ENCODE peak calls at places on chromosome X, in eight cellular contexts. Z, P, S, B, G, M, X and I are unnamed samples.

GRCh38 chrX:120357186-120357585 is 4.7 kb upstream of the ATP1B4 start:
- DNase-seq in X (no peak), G (no peak), S (no peak), P (no peak), Z (no peak), M (no peak), B (no peak), I (no peak)

GRCh38 chrX:108419401-108419800 is 18.8 kb downstream of the COL4A6 start:
- DNase-seq in P (no peak), B (no peak), X (no peak), Z (no peak), G (no peak), S (no peak), M (no peak), I (no peak)

GRCh38 chrX:17415242-17415815 is 40.3 kb downstream of the NHS start:
- DNase-seq in M (no peak), Z (no peak), S (no peak), X (no peak), P (no peak), G (no peak), B (no peak), I (peak)

GRCh38 chrX:129472116-129472515 is 51.2 kb downstream of the SMARCA1 start:
- DNase-seq in G (no peak), X (no peak), P (no peak), M (no peak), B (no peak), Z (peak), S (no peak), I (no peak)

GRCh38 chrX:150058728-150059127 is 120.4 kb upstream of the EOLA2 start:
- DNase-seq in S (no peak), B (no peak), X (no peak), Z (no peak), P (no peak), M (no peak), G (no peak), I (no peak)

GRCh38 chrX:150482537-150483217 is 85.7 kb upstream of the MTM1 start:
- DNase-seq in Z (peak), S (no peak), X (no peak), G (peak), B (peak), M (no peak), P (no peak), I (peak)

GRCh38 chrX:139203681-139204575 is 326.6 kb upstream of the F9 start:
- DNase-seq in S (no peak), P (no peak), G (no peak), M (no peak), X (no peak), Z (no peak), B (no peak), I (peak)

GRCh38 chrX:77628294-77629025 is 157.6 kb downstream of the ATRX start:
- DNase-seq in P (no peak), M (no peak), G (no peak), S (no peak), B (no peak), Z (peak), X (no peak), I (no peak)

GRCh38 chrX:54758114-54759055 is 39.7 kb downstream of the ITIH6 start:
- DNase-seq in X (no peak), G (no peak), P (no peak), B (no peak), S (no peak), M (no peak), Z (peak), I (peak)

GRCh38 chrX:3939967-3940610 is 226.6 kb upstream of the PRKX start:
- DNase-seq in B (no peak), X (no peak), Z (peak), P (peak), M (no peak), S (no peak), G (no peak), I (peak)

GRCh38 chrX:71118032-71118984 is at the start of gene MED12:
- DNase-seq in P (peak), X (peak), S (peak), B (peak), G (peak), M (peak), Z (peak), I (peak)

GRCh38 chrX:641671-642435 is 11.3 kb downstream of the SHOX start:
- DNase-seq in X (peak), B (no peak), G (no peak), M (no peak), Z (no peak), S (no peak), P (no peak), I (no peak)

GRCh38 chrX:30309139-30309571 is at the start of gene NR0B1:
- DNase-seq in X (no peak), P (no peak), B (no peak), G (no peak), S (no peak), M (peak), Z (no peak), I (peak)

GRCh38 chrX:148804579-148804978 is 304.2 kb downstream of the AFF2 start:
- DNase-seq in Z (no peak), P (no peak), M (no peak), X (no peak), S (no peak), B (no peak), G (no peak), I (no peak)

GRCh38 chrX:44451056-44451455 is 91.6 kb downstream of the FUNDC1 start:
- DNase-seq in Z (no peak), M (no peak), G (no peak), P (peak), X (no peak), S (no peak), B (no peak), I (peak)

GRCh38 chrX:154348114-154348531 is 26.3 kb downstream of the FLNA start:
- DNase-seq in X (no peak), M (no peak), P (no peak), Z (no peak), S (no peak), G (no peak), B (no peak), I (peak)

GRCh38 chrX:20253232-20253543 is 13.5 kb downstream of the RPS6KA3 start:
- DNase-seq in M (no peak), G (no peak), X (no peak), P (no peak), Z (peak), B (no peak), S (no peak), I (no peak)

GRCh38 chrX:74211911-74212310 is 92.1 kb upstream of the ZCCHC13 start:
- DNase-seq in X (no peak), M (no peak), G (no peak), Z (no peak), B (no peak), S (no peak), P (no peak), I (no peak)

GRCh38 chrX:153708415-153708814 is 15.8 kb downstream of the BCAP31 start:
- DNase-seq in Z (peak), S (peak), G (peak), M (no peak), X (no peak), P (peak), B (no peak), I (peak)

GRCh38 chrX:43706786-43707185 is 50.7 kb downstream of the MAOA start:
- DNase-seq in G (no peak), B (no peak), X (no peak), P (no peak), S (no peak), M (no peak), Z (peak), I (no peak)

GRCh38 chrX:2766921-2767320 is 15.1 kb downstream of the XG start:
- DNase-seq in M (no peak), G (no peak), S (no peak), X (no peak), Z (no peak), B (no peak), P (no peak), I (no peak)